ENCODE peak calls at places on chromosomes 16 and 17, in eight cellular contexts. J, T, F, B, N, Y, Q and Z are unnamed samples.

GRCh38 chr17:39701012-39701783 is 1.3 kb downstream of the ERBB2 start:
- DNase-seq in J (no peak), T (peak; percentile 65), F (no peak), B (no peak), N (no peak), Y (no peak), Q (no peak), Z (peak; percentile 46)

GRCh38 chr16:89020068-89020924 is 43.3 kb upstream of the CBFA2T3 start:
- DNase-seq in J (no peak), T (no peak), F (no peak), B (peak; percentile 64), N (no peak), Y (no peak), Q (peak; percentile 63), Z (no peak)

GRCh38 chr17:43983196-43983514 is 21.3 kb upstream of the NAGS start:
- DNase-seq in J (no peak), T (no peak), F (no peak), B (no peak), N (no peak), Y (no peak), Q (no peak), Z (no peak)

GRCh38 chr17:17985555-17985954 is 12.9 kb downstream of the DRC3 start:
- DNase-seq in J (no peak), T (peak; percentile 29), F (no peak), B (no peak), N (peak; percentile 18), Y (peak; percentile 38), Q (no peak), Z (no peak)

GRCh38 chr17:30187528-30187927 is 48.0 kb downstream of the SLC6A4 start:
- DNase-seq in J (no peak), T (no peak), F (no peak), B (no peak), N (no peak), Y (no peak), Q (no peak), Z (no peak)

GRCh38 chr16:87895641-87896141 is 26.4 kb upstream of the SLC7A5 start:
- DNase-seq in J (no peak), T (no peak), F (no peak), B (peak; percentile 23), N (peak; percentile 72), Y (no peak), Q (peak; percentile 83), Z (no peak)

GRCh38 chr17:27765353-27765752 is 35.0 kb downstream of the NOS2 start:
- DNase-seq in J (no peak), T (no peak), F (no peak), B (no peak), N (no peak), Y (no peak), Q (no peak), Z (no peak)

GRCh38 chr16:53061256-53061655 is 6.5 kb downstream of the CHD9 start:
- DNase-seq in J (no peak), T (no peak), F (no peak), B (no peak), N (no peak), Y (no peak), Q (no peak), Z (no peak)

GRCh38 chr17:29180051-29180787 is at the start of gene MYO18A:
- DNase-seq in J (no peak), T (peak; percentile 82), F (peak; percentile 70), B (peak; percentile 87), N (peak; percentile 76), Y (peak; percentile 87), Q (peak; percentile 75), Z (peak; percentile 91)